ENCODE peak calls at places on chromosomes 6 and 20, in eight cellular contexts. W is GM23338, Q is A549, B is HepG2, X is HCT116, J is GM12878, S is SK-N-SH, Y is K562. R is an unnamed sample.

GRCh38 chr6:1758076-1758679 is 148.5 kb downstream of the FOXC1 start:
- DNase-seq in W (no peak), Q (no peak), B (no peak), X (no peak), J (no peak), S (no peak), Y (no peak), R (no peak)

GRCh38 chr6:14441371-14441781 is 323.8 kb downstream of the CD83 start:
- DNase-seq in W (no peak), Q (no peak), B (no peak), X (no peak), J (no peak), S (no peak), Y (no peak), R (no peak)

GRCh38 chr20:20369353-20370086 is 1.6 kb downstream of the INSM1 start:
- DNase-seq in W (peak), Q (no peak), B (no peak), X (no peak), J (no peak), S (peak), Y (no peak), R (no peak)

GRCh38 chr20:47248448-47248966 is 108.0 kb downstream of the ZMYND8 start:
- DNase-seq in W (no peak), Q (no peak), B (no peak), X (no peak), J (no peak), S (no peak), Y (no peak), R (no peak)

GRCh38 chr6:75305573-75305972 is 21.0 kb upstream of the TMEM30A start:
- DNase-seq in W (no peak), Q (no peak), B (no peak), X (no peak), J (no peak), S (no peak), Y (no peak), R (no peak)

GRCh38 chr20:61668064-61668463 is 397.6 kb downstream of the TAF4 start:
- DNase-seq in W (no peak), Q (no peak), B (no peak), X (no peak), J (no peak), S (no peak), Y (no peak), R (no peak)

GRCh38 chr6:112780498-112781096 is 433.5 kb downstream of the RFPL4B start:
- DNase-seq in W (peak), Q (peak), B (peak), X (peak), J (peak), S (peak), Y (peak), R (peak)

GRCh38 chr6:150072201-150072600 is 3.3 kb upstream of the ULBP3 start:
- DNase-seq in W (peak), Q (peak), B (peak), X (peak), J (no peak), S (no peak), Y (peak), R (no peak)

GRCh38 chr6:34986845-34987246 is 97.8 kb downstream of the ANKS1A start:
- DNase-seq in W (peak), Q (peak), B (peak), X (peak), J (no peak), S (peak), Y (peak), R (peak)
- TF ChIP-seq CTCF in W (peak), Q (peak), B (peak), X (peak), J (peak), S (peak), Y (peak), R (peak)

GRCh38 chr6:170529839-170530520 is 23.1 kb downstream of the PSMB1 start:
- DNase-seq in W (peak), Q (peak), B (peak), X (peak), J (peak), S (peak), Y (peak), R (peak)
- TF ChIP-seq REST in W (no peak), Q (no peak), B (no peak), X (no peak), J (no peak), S (no peak), Y (no peak), R (no peak)

GRCh38 chr20:25309395-25310267 is 61.7 kb downstream of the PYGB start:
- DNase-seq in W (no peak), Q (peak), B (peak), X (peak), J (no peak), S (peak), Y (peak), R (peak)

GRCh38 chr20:25308083-25308491 is 60.2 kb downstream of the PYGB start:
- DNase-seq in W (no peak), Q (no peak), B (no peak), X (no peak), J (no peak), S (no peak), Y (no peak), R (no peak)

GRCh38 chr20:25310921-25311728 is 63.2 kb downstream of the PYGB start:
- DNase-seq in W (no peak), Q (no peak), B (peak), X (no peak), J (no peak), S (no peak), Y (no peak), R (no peak)

GRCh38 chr20:25308671-25309394 is 60.9 kb downstream of the PYGB start:
- DNase-seq in W (no peak), Q (no peak), B (peak), X (peak), J (no peak), S (no peak), Y (no peak), R (no peak)

GRCh38 chr20:25310268-25310920 is 62.5 kb downstream of the PYGB start:
- DNase-seq in W (peak), Q (peak), B (peak), X (peak), J (peak), S (peak), Y (peak), R (peak)
- TF ChIP-seq CTCF in W (peak), Q (peak), B (peak), X (peak), J (peak), S (peak), Y (peak), R (peak)

DNA sequence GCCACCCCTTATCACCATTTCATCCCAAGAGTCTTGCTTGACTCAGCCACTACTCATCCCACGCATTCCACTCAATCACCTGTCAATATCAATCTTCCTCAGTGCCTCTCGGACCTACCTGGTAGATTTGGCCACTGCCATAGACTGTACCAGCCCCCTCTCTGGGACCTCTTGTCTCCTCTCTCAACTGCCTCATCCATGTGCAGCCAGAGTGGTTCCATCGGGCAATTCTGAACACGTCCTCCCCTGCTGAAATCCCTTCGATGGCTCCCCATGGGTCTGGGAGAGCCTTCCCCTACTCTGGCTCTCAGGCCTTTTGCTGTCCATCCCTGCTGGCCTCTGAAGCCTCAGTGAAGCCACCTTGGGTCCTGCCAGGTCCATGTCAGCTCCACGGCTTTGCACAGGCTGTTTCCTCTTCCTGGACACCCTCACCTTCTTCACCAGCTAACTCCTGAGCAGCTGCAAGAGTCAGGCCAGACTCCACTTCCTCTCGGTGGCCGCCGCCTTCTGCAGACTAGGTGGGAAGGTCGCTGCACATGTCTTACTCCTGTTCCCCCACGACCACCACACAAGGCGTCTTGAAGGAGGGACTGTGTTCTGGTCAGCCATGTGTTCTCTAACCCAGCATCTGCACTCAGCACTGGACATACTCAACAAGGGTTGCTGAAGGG is 120.4 kb downstream of the TOX2 start:
- DNase-seq in W (no peak), Q (no peak), B (no peak), X (no peak), J (no peak), S (no peak), Y (no peak), R (no peak)
- TF ChIP-seq REST in W (no peak), Q (no peak), B (no peak), X (no peak), J (no peak), S (no peak), Y (no peak), R (no peak)

DNA sequence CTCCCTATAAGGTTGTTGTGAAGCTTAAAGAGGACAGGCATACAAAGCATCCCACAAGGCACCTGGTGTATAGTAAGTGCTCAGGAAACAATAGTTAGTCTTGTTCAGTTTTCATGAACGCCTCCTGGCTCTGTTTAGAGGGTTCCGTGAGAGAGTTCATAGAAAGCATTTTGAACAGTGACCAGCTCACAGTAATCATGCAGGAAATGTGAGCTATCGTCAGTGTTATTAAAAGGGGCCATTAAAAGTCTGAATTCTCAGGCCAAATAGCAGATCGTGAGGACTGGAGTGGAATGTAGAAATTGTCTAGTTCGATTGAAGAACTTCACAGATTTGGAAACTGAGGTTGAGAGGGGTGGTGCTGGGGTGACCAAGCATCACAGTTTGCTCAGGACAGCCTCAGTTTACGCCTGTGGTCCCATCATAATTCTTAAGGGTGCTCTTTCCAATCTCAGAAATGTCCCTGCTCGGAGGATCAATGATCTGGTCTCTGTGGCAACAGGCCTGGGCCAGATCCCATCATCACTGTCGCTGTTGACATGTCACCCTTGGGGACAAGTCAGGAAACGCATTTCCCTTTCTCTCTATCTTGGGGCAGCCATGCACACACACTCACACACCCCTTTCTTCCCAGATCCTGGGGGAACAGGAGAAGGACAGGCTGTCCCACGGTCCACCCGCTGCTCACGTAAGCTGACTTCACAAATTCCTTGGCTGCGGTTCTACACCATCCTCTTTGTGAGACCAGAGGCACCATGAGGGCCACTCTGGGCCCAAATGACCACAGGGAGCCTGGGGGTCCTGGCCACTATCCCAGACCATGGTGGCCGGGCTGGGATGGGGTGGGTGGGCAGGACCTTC is 7.2 kb downstream of the TGM2 start:
- DNase-seq in W (no peak), Q (no peak), B (no peak), X (no peak), J (no peak), S (no peak), Y (no peak), R (no peak)
- TF ChIP-seq CTCF in W (no peak), Q (no peak), B (no peak), X (no peak), J (no peak), S (no peak), Y (no peak), R (no peak)

DNA sequence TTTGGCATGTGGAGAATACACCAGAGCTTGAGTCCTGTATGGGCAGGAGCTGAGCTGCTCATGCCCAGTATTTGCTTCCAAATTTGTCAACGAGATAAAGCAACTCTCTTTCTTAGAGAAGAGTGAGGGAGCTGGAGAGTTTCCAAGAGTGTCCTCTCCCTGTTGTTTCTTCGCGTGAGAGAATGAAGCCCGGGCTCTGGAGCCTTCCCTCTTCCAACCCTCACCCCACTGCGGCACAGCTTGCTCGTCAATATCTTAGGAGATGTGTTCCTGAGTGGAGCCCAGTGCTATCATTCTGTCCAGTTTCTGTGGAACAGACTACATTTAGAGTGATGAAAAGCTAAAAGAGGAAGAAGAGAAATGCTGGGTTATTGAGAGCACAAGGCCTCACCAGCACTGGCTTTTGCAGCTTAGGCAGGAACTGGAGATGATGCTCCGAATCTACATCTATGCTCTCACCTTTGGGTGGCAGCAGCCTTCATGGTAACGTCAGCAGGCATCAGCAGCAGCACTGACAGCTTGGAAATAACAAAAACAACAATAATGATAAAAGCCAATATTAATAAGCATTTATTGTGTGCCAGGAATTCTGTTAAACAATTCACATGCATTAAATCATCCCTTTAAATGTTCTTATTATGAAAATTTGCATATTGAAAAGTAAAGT is 66.5 kb upstream of the TFB1M start:
- DNase-seq in W (no peak), Q (no peak), B (peak), X (no peak), J (no peak), S (no peak), Y (no peak), R (no peak)
- TF ChIP-seq REST in W (no peak), Q (no peak), B (no peak), X (no peak), J (no peak), S (no peak), Y (no peak), R (no peak)

GRCh38 chr6:28089054-28089453 is 8.7 kb downstream of the ZNF165 start:
- DNase-seq in W (no peak), Q (no peak), B (no peak), X (no peak), J (no peak), S (no peak), Y (no peak), R (no peak)

DNA sequence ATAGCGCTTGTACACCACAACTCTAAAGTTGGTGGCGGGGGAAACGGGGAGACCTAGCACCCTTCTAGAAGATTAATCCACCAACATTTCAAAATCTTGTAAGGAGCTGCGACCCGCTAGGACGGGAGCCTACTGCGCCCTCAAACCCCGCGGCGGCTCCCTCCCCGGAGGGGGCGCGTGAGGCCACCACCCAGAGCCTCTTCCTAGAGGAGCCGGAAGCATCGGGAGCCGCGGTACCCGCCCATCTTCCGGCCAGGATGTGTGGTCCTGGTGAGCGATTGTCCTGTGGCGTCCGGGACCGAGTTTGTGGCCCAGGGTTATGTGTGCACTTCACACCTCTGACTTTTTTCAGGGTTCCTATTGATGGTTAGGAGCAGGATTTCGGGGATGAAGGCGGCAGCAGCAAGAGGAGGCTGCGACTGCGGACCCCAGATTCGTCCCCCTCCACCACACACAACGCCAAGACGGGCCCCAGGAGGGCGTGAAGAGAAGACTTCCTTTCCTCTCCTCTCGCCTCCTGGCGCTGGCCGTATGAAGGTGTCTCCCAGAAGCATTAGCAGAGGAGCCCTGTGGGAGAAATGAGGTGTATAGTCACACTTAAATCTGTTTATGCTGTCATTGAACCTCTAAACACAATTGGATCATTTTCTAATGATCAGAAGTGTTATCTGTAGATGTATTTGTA is 10.7 kb downstream of the ZNF165 start:
- DNase-seq in W (no peak), Q (no peak), B (no peak), X (no peak), J (no peak), S (peak), Y (no peak), R (no peak)
- TF ChIP-seq CTCF in W (no peak), Q (no peak), B (no peak), X (no peak), J (no peak), S (no peak), Y (no peak), R (no peak)